ENCODE peak calls at places on chromosomes 16 and 17, in ten cellular contexts. B is tibial artery; U is progenitor cell of endocrine pancreas; G is B cell; K is lower leg skin; T is uterus; E is PC-9; Z is body of pancreas; S is fibroblast of mammary gland; H is CD4-positive, alpha-beta T cell. L is an unnamed sample.
A peak's percentile ranks its signal among the peaks of the same experiment; 100 is the strongest.

GRCh38 chr16:82782715-82783251 is 156.0 kb downstream of the CDH13 start:
- DNase-seq in K (no peak), B (no peak), U (no peak), T (peak; percentile 35), S (no peak), Z (peak; percentile 12), E (no peak), G (no peak), H (no peak), L (no peak)

GRCh38 chr17:79935197-79935844 is 96.1 kb upstream of the CBX4 start:
- DNase-seq in B (no peak), H (no peak), E (no peak), G (no peak), Z (no peak), T (no peak), K (no peak), U (no peak), S (no peak), L (no peak)

GRCh38 chr17:67025216-67025792 is 19.1 kb upstream of the CACNG1 start:
- DNase-seq in K (no peak), Z (no peak), G (no peak), B (no peak), E (no peak), S (no peak), T (no peak), H (no peak), U (no peak), L (no peak)

GRCh38 chr16:23408242-23409201 is 44.5 kb downstream of the COG7 start:
- DNase-seq in T (no peak), B (peak; percentile 34), K (peak; percentile 29), G (no peak), U (no peak), S (peak; percentile 72), H (no peak), Z (peak; percentile 63), E (no peak), L (no peak)

GRCh38 chr16:57941016-57941656 is 29.8 kb downstream of the CNGB1 start:
- DNase-seq in K (peak; percentile 49), T (no peak), U (no peak), S (peak; percentile 22), H (no peak), E (peak; percentile 46), Z (peak; percentile 82), B (no peak), G (no peak), L (peak; percentile 34)

GRCh38 chr17:39116224-39116623 is 35.2 kb downstream of the PLXDC1 start:
- DNase-seq in U (no peak), H (no peak), T (no peak), G (no peak), B (no peak), S (no peak), K (no peak), Z (no peak), E (no peak), L (no peak)

GRCh38 chr16:84455031-84455430 is 49.4 kb downstream of the MEAK7 start:
- DNase-seq in T (no peak), E (no peak), G (no peak), B (no peak), Z (no peak), H (no peak), K (no peak), S (no peak), U (no peak), L (no peak)

GRCh38 chr17:39527220-39527813 is 66.0 kb downstream of the CDK12 start:
- DNase-seq in U (no peak), B (no peak), K (no peak), E (no peak), H (no peak), T (no peak), Z (no peak), S (peak; percentile 10), G (peak; percentile 26), L (no peak)

GRCh38 chr17:76404976-76405563 is 20.7 kb downstream of the SPHK1 start:
- DNase-seq in Z (no peak), S (peak; percentile 26), K (no peak), U (no peak), B (no peak), T (no peak), H (no peak), G (no peak), E (no peak), L (no peak)

GRCh38 chr17:68356520-68356919 is 65.2 kb downstream of the ARSG start:
- DNase-seq in H (peak; percentile 57), T (no peak), G (peak; percentile 42), E (no peak), Z (no peak), K (no peak), B (no peak), S (no peak), U (no peak), L (no peak)

GRCh38 chr17:77400445-77400870 is 259.7 kb downstream of the SEC14L1 start:
- DNase-seq in U (no peak), H (peak; percentile 80), K (no peak), S (no peak), T (no peak), G (peak; percentile 81), B (peak; percentile 73), E (no peak), Z (no peak), L (no peak)

GRCh38 chr17:81832608-81833159 is 407 bp downstream of the MCRIP1 start:
- DNase-seq in B (peak; percentile 75), T (no peak), S (peak; percentile 21), G (no peak), H (no peak), Z (no peak), U (peak; percentile 24), K (no peak), E (no peak), L (no peak)

GRCh38 chr17:80029235-80029974 is 6.3 kb downstream of the TBC1D16 start:
- DNase-seq in B (peak; percentile 95), S (peak; percentile 98), Z (peak; percentile 94), T (peak; percentile 87), U (no peak), E (no peak), H (no peak), K (peak; percentile 89), G (no peak), L (peak; percentile 27)

GRCh38 chr16:50276801-50277560 is 10.6 kb downstream of the ADCY7 start:
- DNase-seq in S (no peak), H (no peak), B (no peak), G (peak; percentile 34), U (no peak), Z (no peak), E (peak; percentile 82), T (no peak), K (no peak), L (no peak)

GRCh38 chr17:72393553-72393952 is 272.7 kb downstream of the SOX9 start:
- DNase-seq in Z (no peak), S (peak; percentile 91), H (no peak), T (no peak), B (no peak), G (no peak), U (no peak), E (peak; percentile 69), K (no peak), L (no peak)

GRCh38 chr17:82772026-82772425 is 20.2 kb downstream of the TBCD start:
- DNase-seq in Z (no peak), H (no peak), K (no peak), T (no peak), B (no peak), S (peak; percentile 76), G (no peak), U (no peak), E (peak; percentile 58), L (no peak)

GRCh38 chr17:18185832-18186231 is 2.2 kb downstream of the ALKBH5 start:
- DNase-seq in H (no peak), B (no peak), U (no peak), Z (no peak), S (peak; percentile 64), G (no peak), T (no peak), E (no peak), K (no peak), L (no peak)
- TF ChIP-seq CTCF in H (no peak), B (no peak), U (no peak), Z (no peak), S (no peak), G (no peak), T (no peak), E (no peak), K (no peak), L (no peak)

GRCh38 chr16:3754304-3754703 is 37.0 kb upstream of the TRAP1 start:
- DNase-seq in H (no peak), Z (no peak), T (no peak), E (no peak), U (no peak), S (no peak), K (no peak), G (no peak), B (no peak), L (no peak)
- TF ChIP-seq CTCF in H (no peak), Z (no peak), T (no peak), E (no peak), U (no peak), S (no peak), K (no peak), G (no peak), B (no peak), L (no peak)

DNA sequence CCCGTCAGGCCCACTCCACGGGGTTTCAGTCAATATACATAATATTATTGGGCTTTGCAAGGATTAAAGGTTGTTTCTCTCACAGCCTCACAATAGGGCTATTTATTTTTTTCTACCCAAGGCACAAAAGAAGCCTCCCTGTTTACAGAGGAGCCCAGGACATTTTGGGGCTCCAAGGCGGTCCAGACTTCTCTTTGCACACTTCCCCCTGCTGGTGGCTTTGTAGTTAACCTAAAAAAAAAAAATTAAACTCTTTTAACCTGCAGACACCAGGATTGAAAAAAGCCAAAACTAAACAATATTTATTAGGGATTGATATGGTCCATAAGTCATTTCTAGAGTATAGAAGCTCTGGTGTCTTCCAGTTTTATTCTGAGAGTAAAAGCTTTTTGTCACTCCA is 169.7 kb upstream of the ZFHX3 start:
- DNase-seq in S (no peak), G (no peak), Z (no peak), E (no peak), B (no peak), U (no peak), K (no peak), H (no peak), T (no peak), L (no peak)
- TF ChIP-seq CTCF in S (peak; percentile 20), G (no peak), Z (no peak), E (peak; percentile 55), B (no peak), U (peak; percentile 51), K (no peak), H (no peak), T (no peak), L (no peak)

DNA sequence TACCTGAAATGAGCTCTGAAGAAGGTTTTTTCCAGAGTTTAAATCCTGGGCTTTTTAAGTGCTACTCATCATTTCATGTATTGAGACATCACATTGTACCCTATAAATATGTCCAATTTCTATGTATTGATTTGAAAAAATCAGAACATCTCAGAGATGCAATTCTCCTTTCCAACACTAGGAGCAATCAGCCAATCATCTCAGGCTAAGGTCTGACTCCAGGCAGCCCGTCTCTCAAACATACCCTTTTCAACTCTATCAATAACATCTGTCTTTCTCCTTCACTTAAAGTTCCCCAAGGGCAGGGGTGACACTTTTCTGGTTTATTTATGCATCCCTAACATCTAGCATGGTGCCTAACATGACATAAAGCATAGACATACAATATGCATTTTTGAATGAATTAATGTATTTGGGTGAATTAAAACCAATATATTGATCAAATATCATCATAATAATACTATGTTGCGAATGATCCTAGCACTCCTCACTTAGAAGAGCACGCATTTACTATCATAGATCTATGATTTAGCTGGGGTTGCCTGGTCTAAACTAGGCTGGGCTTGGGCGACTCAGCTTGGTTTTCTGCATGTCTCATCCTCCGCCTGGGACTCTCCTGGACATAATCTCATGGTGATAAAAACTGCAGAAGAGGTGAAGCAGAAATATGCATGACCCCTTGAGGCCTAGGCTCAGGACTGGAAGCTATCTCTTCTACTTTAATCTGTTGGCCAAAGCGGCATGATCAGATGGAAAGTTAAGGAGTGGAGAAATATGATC is 5.2 kb upstream of the CDH11 start:
- DNase-seq in B (no peak), G (no peak), T (no peak), E (no peak), U (no peak), K (no peak), Z (no peak), S (no peak), H (no peak), L (no peak)
- TF ChIP-seq CTCF in B (peak; percentile 32), G (no peak), T (peak; percentile 28), E (peak; percentile 56), U (peak; percentile 47), K (no peak), Z (no peak), S (peak; percentile 51), H (no peak), L (no peak)

L was measured in omental fat pad.